ENCODE peak calls at places on chromosome 11, in five cellular contexts. Z, T, A, X and G are unnamed samples.

GRCh38 chr11:96000064-96000463 is 76.2 kb upstream of the MTMR2 start:
- DNase-seq in Z (no peak), T (peak), A (no peak), X (no peak), G (no peak)

GRCh38 chr11:70381872-70382842 is 16.2 kb upstream of the CTTN start:
- DNase-seq in T (peak), Z (no peak), X (no peak), A (no peak), G (peak)

GRCh38 chr11:95373241-95373640 is 142.2 kb upstream of the SESN3 start:
- DNase-seq in Z (no peak), X (no peak), T (no peak), A (no peak), G (no peak)

GRCh38 chr11:93969925-93970922 is 50.9 kb upstream of the HEPHL1 start:
- DNase-seq in T (no peak), A (no peak), X (no peak), Z (no peak), G (no peak)

GRCh38 chr11:78759067-78759466 is 184.4 kb upstream of the NARS2 start:
- DNase-seq in Z (no peak), A (no peak), T (no peak), X (no peak), G (no peak)

GRCh38 chr11:73267921-73268540 is 4.1 kb upstream of the P2RY6 start:
- DNase-seq in A (no peak), X (no peak), T (no peak), Z (no peak), G (no peak)

GRCh38 chr11:104837969-104838639 is 60.2 kb downstream of the CASP12 start:
- DNase-seq in Z (no peak), T (no peak), X (no peak), A (no peak), G (no peak)

GRCh38 chr11:88555018-88555828 is 217.7 kb upstream of the CTSC start:
- DNase-seq in Z (no peak), T (peak), A (peak), X (no peak), G (peak)

GRCh38 chr11:32426819-32427615 is 8.3 kb downstream of the WT1 start:
- DNase-seq in Z (no peak), A (no peak), X (no peak), T (no peak), G (peak)

GRCh38 chr11:20639688-20640087 is 29.7 kb upstream of the NELL1 start:
- DNase-seq in T (no peak), Z (no peak), X (no peak), A (no peak), G (no peak)

GRCh38 chr11:34972892-34973291 is 56.5 kb downstream of the PDHX start:
- DNase-seq in X (no peak), A (no peak), T (peak), Z (no peak), G (peak)